ENCODE peak calls at places on chromosomes 3 and 15, in six cellular contexts. B, H, L, Q, M and E are unnamed samples. For H3K4me1, the result is how much of the 10 kb centered on the place peaks cover.

GRCh38 chr15:55615445-55615844 is 27.3 kb upstream of the PYGO1 start:
- DNase-seq in M (no peak), Q (no peak), B (no peak), H (no peak), L (no peak), E (no peak)

GRCh38 chr3:76715426-76715825 is 324.5 kb upstream of the ROBO2 start:
- DNase-seq in L (peak), M (no peak), Q (no peak), B (no peak), H (no peak), E (no peak)

GRCh38 chr15:87973456-87974215 is 282.9 kb downstream of the NTRK3 start:
- DNase-seq in H (peak), L (no peak), M (no peak), B (no peak), Q (no peak), E (no peak)

GRCh38 chr3:58052373-58053273 is 44.4 kb downstream of the FLNB start:
- DNase-seq in M (peak), Q (no peak), L (peak), H (no peak), B (no peak), E (peak)

GRCh38 chr3:190516416-190516815 is 2.5 kb downstream of the IL1RAP start:
- DNase-seq in B (no peak), L (no peak), H (no peak), M (no peak), Q (no peak), E (no peak)

GRCh38 chr3:22893001-22893400 is 310.1 kb upstream of the UBE2E2 start:
- DNase-seq in B (no peak), M (peak), Q (no peak), L (no peak), H (no peak), E (no peak)

GRCh38 chr3:103002447-103002846 is 567.6 kb downstream of the ZPLD1 start:
- DNase-seq in L (no peak), B (no peak), Q (no peak), H (no peak), M (peak), E (no peak)

GRCh38 chr3:156812521-156813335 is 13.4 kb upstream of the LEKR1 start:
- DNase-seq in H (no peak), Q (no peak), L (peak), M (peak), B (no peak), E (peak)

GRCh38 chr3:11712646-11713045 is 68.9 kb upstream of the VGLL4 start:
- DNase-seq in H (no peak), B (no peak), Q (no peak), L (no peak), M (peak), E (no peak)
- H3K4me1 ChIP-seq in H (under half), B (under half), Q (under half), L (under half), M (under half), E (under half)

DNA sequence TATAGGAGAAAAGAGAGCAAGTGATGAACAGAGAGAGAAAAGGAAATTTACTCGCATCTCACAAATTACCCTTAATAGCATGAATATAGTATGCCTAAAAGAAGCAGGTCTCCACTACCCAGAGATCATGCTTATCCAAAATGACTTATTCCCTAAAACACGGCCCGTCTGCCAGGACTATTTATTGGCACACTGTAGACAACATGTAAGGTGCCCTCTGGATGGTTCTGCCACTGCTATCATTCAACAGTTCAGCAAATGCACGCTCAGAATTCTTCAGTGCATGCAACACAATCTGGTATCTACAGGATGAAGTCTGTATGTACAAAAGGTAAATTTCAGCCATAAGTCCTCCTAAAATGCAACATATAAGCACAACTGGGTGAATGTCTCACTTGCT is 465.8 kb downstream of the SHQ1 start:
- DNase-seq in L (no peak), B (no peak), Q (no peak), M (no peak), H (no peak), E (no peak)
- H4K91ac ChIP-seq in L (no peak), B (no peak), Q (no peak), M (no peak), H (no peak), E (no peak)

GRCh38 chr3:152444029-152444641 is 175.4 kb downstream of the MBNL1 start:
- DNase-seq in H (no peak), M (peak), B (no peak), Q (no peak), L (peak), E (peak)
- H3K4me1 ChIP-seq in H (under half), M (under half), B (under half), Q (under half), L (under half), E (under half)

GRCh38 chr3:14525685-14526631 is 14.2 kb downstream of the GRIP2 start:
- DNase-seq in B (no peak), L (peak), H (no peak), Q (no peak), M (peak), E (peak)
- H4K91ac ChIP-seq in B (no peak), L (no peak), H (no peak), Q (no peak), M (no peak), E (peak)

GRCh38 chr15:41031232-41032078 is 78.2 kb downstream of the CHAC1 start:
- DNase-seq in H (no peak), Q (no peak), B (no peak), M (no peak), L (no peak), E (no peak)
- H3K4me1 ChIP-seq in H (under half), Q (under half), B (under half), M (under half), L (under half), E (under half)

GRCh38 chr15:90360746-90361145 is 8.7 kb downstream of the ZNF774 start:
- DNase-seq in M (no peak), H (no peak), L (no peak), Q (no peak), B (no peak), E (no peak)

GRCh38 chr15:90352109-90352893 is at the start of gene ZNF774:
- DNase-seq in B (no peak), M (peak), Q (peak), L (peak), H (peak), E (peak)

GRCh38 chr15:90358124-90359033 is 6.3 kb downstream of the ZNF774 start:
- DNase-seq in Q (no peak), B (no peak), L (peak), M (peak), H (no peak), E (peak)

GRCh38 chr15:90351479-90352108 is 490 bp upstream of the ZNF774 start:
- DNase-seq in B (peak), M (no peak), H (no peak), L (no peak), Q (no peak), E (no peak)

GRCh38 chr15:90354986-90355385 is 2.9 kb downstream of the ZNF774 start:
- DNase-seq in L (no peak), B (no peak), Q (no peak), M (no peak), H (no peak), E (no peak)
- H4K91ac ChIP-seq in L (no peak), B (no peak), Q (no peak), M (no peak), H (no peak), E (no peak)

GRCh38 chr15:90037510-90037860 is 36.4 kb downstream of the ZNF710 start:
- DNase-seq in M (no peak), H (no peak), L (peak), B (no peak), Q (no peak), E (peak)

GRCh38 chr15:90036806-90037509 is 35.8 kb downstream of the ZNF710 start:
- DNase-seq in Q (no peak), B (no peak), L (no peak), H (no peak), M (no peak), E (no peak)

GRCh38 chr15:90035095-90035834 is 34.1 kb downstream of the ZNF710 start:
- DNase-seq in B (no peak), M (peak), Q (no peak), L (peak), H (no peak), E (peak)

GRCh38 chr15:90036343-90036742 is 35.2 kb downstream of the ZNF710 start:
- DNase-seq in L (no peak), H (peak), Q (no peak), B (no peak), M (no peak), E (no peak)

DNA sequence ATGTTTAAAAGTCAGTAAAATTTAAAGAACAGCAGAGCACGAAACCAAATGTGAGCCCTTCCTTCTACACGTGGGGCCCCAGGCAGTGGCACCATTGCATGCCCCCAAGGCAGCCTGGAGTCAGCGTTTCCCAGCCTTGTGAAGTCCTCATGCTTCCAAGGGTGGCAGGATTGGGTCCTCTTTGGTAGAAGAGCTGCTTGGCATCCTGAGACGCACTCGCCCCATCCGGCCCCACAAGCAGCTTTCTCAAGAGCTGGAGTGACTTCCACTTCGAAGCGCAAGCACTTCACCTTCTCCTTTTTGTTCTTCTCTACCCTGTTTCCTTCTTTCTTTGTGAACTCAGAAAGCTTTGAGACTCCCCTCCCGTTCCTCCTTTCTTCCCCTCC is 34.7 kb downstream of the ZNF710 start:
- DNase-seq in L (no peak), H (no peak), Q (no peak), M (no peak), B (no peak), E (no peak)
- H3K4me1 ChIP-seq in L (under half), H (under half), Q (under half), M (under half), B (under half), E (under half)

GRCh38 chr15:67178569-67179210 is 75.8 kb downstream of the AAGAB start:
- DNase-seq in Q (no peak), H (no peak), M (peak), B (no peak), L (peak), E (peak)

GRCh38 chr15:67179411-67179995 is 75.0 kb downstream of the AAGAB start:
- DNase-seq in H (no peak), Q (no peak), M (no peak), B (no peak), L (no peak), E (no peak)

GRCh38 chr15:67176195-67176971 is 78.1 kb downstream of the AAGAB start:
- DNase-seq in Q (no peak), B (no peak), M (no peak), H (no peak), L (no peak), E (peak)

GRCh38 chr15:67175643-67176071 is 78.8 kb downstream of the AAGAB start:
- DNase-seq in L (peak), Q (no peak), M (peak), H (no peak), B (no peak), E (peak)

DNA sequence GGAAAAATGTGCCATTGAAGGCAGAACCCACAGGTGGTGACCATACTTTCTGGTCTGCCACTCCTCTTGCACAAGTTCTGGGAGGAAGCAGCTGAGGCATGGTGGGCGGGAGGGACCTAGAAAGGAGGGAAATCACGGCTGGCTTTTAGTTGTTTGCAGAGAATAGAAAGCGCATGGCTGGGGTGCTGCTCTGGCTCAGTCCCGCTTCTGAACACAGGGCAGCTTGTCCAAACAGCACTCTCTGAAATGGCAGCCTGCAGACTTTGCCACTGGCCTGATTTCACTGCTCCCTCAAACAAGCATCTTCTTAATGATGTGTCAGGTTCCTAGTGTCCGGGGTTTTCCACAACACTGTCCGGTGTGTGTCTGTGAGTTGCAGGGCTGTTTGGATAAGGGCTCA is 76.7 kb downstream of the AAGAB start:
- DNase-seq in Q (no peak), L (peak), M (peak), H (no peak), B (no peak), E (peak)
- H4K91ac ChIP-seq in Q (no peak), L (peak), M (peak), H (no peak), B (no peak), E (peak)